ENCODE peak calls at places on chromosome 1, in six cellular contexts. M, R, C, Z, Q and D are unnamed samples.

GRCh38 chr1:51957618-51958017 is 32.9 kb downstream of the RAB3B start:
- DNase-seq in Q (peak; percentile 88), Z (no peak), C (no peak), M (no peak), R (no peak), D (no peak)

GRCh38 chr1:109652446-109652845 is 3.5 kb upstream of the GSTM4 start:
- DNase-seq in Q (no peak), R (no peak), M (no peak), Z (no peak), C (no peak), D (no peak)

GRCh38 chr1:230986976-230987375 is 8.1 kb downstream of the ARV1 start:
- DNase-seq in Q (no peak), C (no peak), R (no peak), Z (no peak), M (peak; percentile 80), D (no peak)

GRCh38 chr1:207139616-207140015 is 35.6 kb downstream of the C4BPA start:
- DNase-seq in Q (no peak), C (no peak), R (no peak), Z (no peak), M (no peak), D (no peak)

GRCh38 chr1:192224846-192225245 is 66.6 kb downstream of the RGS18 start:
- DNase-seq in C (no peak), Z (no peak), R (no peak), Q (no peak), M (no peak), D (no peak)

GRCh38 chr1:37634554-37635308 is at the start of gene RSPO1:
- DNase-seq in Z (peak; percentile 7), C (peak; percentile 35), R (no peak), Q (no peak), M (no peak), D (no peak)

GRCh38 chr1:67684526-67685066 is 405 bp upstream of the GADD45A start:
- DNase-seq in Q (no peak), C (no peak), Z (peak; percentile 23), R (no peak), M (peak; percentile 55), D (no peak)

GRCh38 chr1:8137406-8138244 is 111.5 kb upstream of the ERRFI1 start:
- DNase-seq in M (no peak), Z (peak; percentile 97), Q (no peak), R (no peak), C (no peak), D (no peak)

GRCh38 chr1:18535391-18536210 is 54.9 kb downstream of the KLHDC7A start:
- DNase-seq in M (peak; percentile 6), R (no peak), Q (peak; percentile 54), C (no peak), Z (no peak), D (no peak)

GRCh38 chr1:217003355-217003754 is 280.1 kb upstream of the ESRRG start:
- DNase-seq in Z (no peak), C (no peak), Q (no peak), M (no peak), R (no peak), D (no peak)